ENCODE peak calls at places on chromosomes 1 and 21, in four cellular contexts. I is IMR-90; R is CD8-positive, alpha-beta memory T cell; E is CD8-positive, alpha-beta T cell. N is an unnamed sample. For H3K4me1 and H3K27me3, the result is how much of the 10 kb centered on the place peaks cover.

GRCh38 chr1:214208525-214208924 is 72.4 kb upstream of the SMYD2 start:
- DNase-seq in R (no peak), E (no peak), I (no peak), N (no peak)

GRCh38 chr1:6197746-6198427 is 1.5 kb downstream of the RPL22 start:
- DNase-seq in I (no peak), E (no peak), R (no peak), N (no peak)

GRCh38 chr1:42736152-42736551 is 3.9 kb downstream of the CLDN19 start:
- DNase-seq in R (no peak), I (no peak), E (no peak), N (no peak)

GRCh38 chr1:51506537-51506936 is 12.5 kb downstream of the EPS15 start:
- DNase-seq in E (no peak), I (peak), R (no peak), N (no peak)

GRCh38 chr1:63829349-63830327 is 55.8 kb downstream of the ROR1 start:
- DNase-seq in E (no peak), I (no peak), R (no peak), N (no peak)

GRCh38 chr1:204461331-204462228 is 33.0 kb downstream of the PIK3C2B start:
- DNase-seq in E (no peak), I (no peak), R (no peak), N (no peak)

GRCh38 chr1:209791920-209792319 is 7.6 kb upstream of the C1orf74 start:
- DNase-seq in R (no peak), E (no peak), I (no peak), N (no peak)

GRCh38 chr1:110596312-110596711 is 9.8 kb downstream of the KCNA2 start:
- DNase-seq in R (no peak), E (no peak), I (no peak), N (no peak)

GRCh38 chr1:228006793-228007053 is at the start of gene WNT3A:
- DNase-seq in E (no peak), I (no peak), R (no peak), N (no peak)

GRCh38 chr1:227897704-227898438 is 49.9 kb downstream of the WNT9A start:
- DNase-seq in R (no peak), E (peak), I (no peak), N (no peak)

GRCh38 chr1:1381294-1381693 is 6.3 kb upstream of the AURKAIP1 start:
- DNase-seq in R (no peak), E (no peak), I (no peak), N (no peak)

GRCh38 chr1:29651684-29652665 is 415.7 kb downstream of the PTPRU start:
- DNase-seq in I (no peak), R (no peak), E (peak), N (no peak)

GRCh38 chr1:183180213-183180612 is 5.9 kb upstream of the LAMC2 start:
- DNase-seq in R (no peak), E (no peak), I (peak), N (no peak)

GRCh38 chr1:109198043-109198695 is 15.5 kb upstream of the SARS1 start:
- DNase-seq in E (no peak), R (no peak), I (peak), N (no peak)

GRCh38 chr21:33232640-33233039 is 2.9 kb downstream of the IFNAR2 start:
- DNase-seq in I (no peak), E (no peak), R (no peak), N (no peak)

GRCh38 chr1:112061056-112061455 is 71.6 kb upstream of the KCND3 start:
- DNase-seq in R (no peak), I (no peak), E (no peak), N (no peak)

GRCh38 chr1:228691926-228692325 is 43.4 kb upstream of the RHOU start:
- DNase-seq in R (no peak), E (no peak), I (peak), N (no peak)

GRCh38 chr1:94126651-94127050 is 5.7 kb upstream of the ABCA4 start:
- DNase-seq in E (no peak), R (no peak), I (no peak), N (no peak)

GRCh38 chr1:32769524-32770220 is 47.5 kb downstream of the YARS1 start:
- DNase-seq in I (peak), E (no peak), R (no peak), N (no peak)

GRCh38 chr1:30707412-30708360 is 15.7 kb downstream of the MATN1 start:
- DNase-seq in R (peak), I (peak), E (peak), N (peak)

GRCh38 chr1:21919520-21919919 is 17.6 kb downstream of the HSPG2 start:
- DNase-seq in R (no peak), I (peak), E (no peak), N (no peak)

GRCh38 chr1:36463404-36463772 is 796 bp downstream of the MRPS15 start:
- DNase-seq in R (no peak), I (no peak), E (no peak), N (no peak)

GRCh38 chr1:88985692-88986091 is 6.7 kb downstream of the KYAT3 start:
- DNase-seq in R (no peak), E (no peak), I (no peak), N (no peak)

GRCh38 chr21:41559658-41560599 is 52.0 kb upstream of the TMPRSS2 start:
- DNase-seq in I (no peak), E (no peak), R (no peak), N (no peak)

GRCh38 chr1:2181271-2181670 is 13.3 kb downstream of the FAAP20 start:
- DNase-seq in I (no peak), R (no peak), E (no peak), N (no peak)

GRCh38 chr1:10867138-10867721 is 70.8 kb upstream of the CASZ1 start:
- DNase-seq in I (peak), R (peak), E (peak), N (peak)

GRCh38 chr1:118788372-118788955 is 199.7 kb downstream of the TBX15 start:
- DNase-seq in R (no peak), I (no peak), E (no peak), N (no peak)

GRCh38 chr1:85585845-85586244 is 5.3 kb downstream of the CCN1 start:
- DNase-seq in E (no peak), I (peak), R (no peak), N (no peak)

GRCh38 chr1:54459140-54459539 is 52.9 kb upstream of the SSBP3 start:
- DNase-seq in E (no peak), I (no peak), R (no peak), N (no peak)

GRCh38 chr1:230661976-230662375 is 19.7 kb downstream of the COG2 start:
- DNase-seq in I (no peak), R (no peak), E (no peak), N (no peak)

GRCh38 chr1:98232678-98233077 is 311.8 kb upstream of the DPYD start:
- DNase-seq in R (no peak), E (no peak), I (no peak), N (no peak)

GRCh38 chr1:216057080-216057479 is 366.2 kb downstream of the USH2A start:
- DNase-seq in E (no peak), I (peak), R (no peak), N (no peak)

GRCh38 chr1:10431065-10431730 is 965 bp downstream of the CENPS start:
- DNase-seq in I (no peak), E (no peak), R (no peak), N (no peak)

GRCh38 chr1:206506803-206507394 is 432 bp upstream of the RASSF5 start:
- DNase-seq in E (no peak), I (no peak), R (no peak), N (no peak)
- H3K4me1 ChIP-seq in E (under half), I (under half), R (under half), N (under half)

DNA sequence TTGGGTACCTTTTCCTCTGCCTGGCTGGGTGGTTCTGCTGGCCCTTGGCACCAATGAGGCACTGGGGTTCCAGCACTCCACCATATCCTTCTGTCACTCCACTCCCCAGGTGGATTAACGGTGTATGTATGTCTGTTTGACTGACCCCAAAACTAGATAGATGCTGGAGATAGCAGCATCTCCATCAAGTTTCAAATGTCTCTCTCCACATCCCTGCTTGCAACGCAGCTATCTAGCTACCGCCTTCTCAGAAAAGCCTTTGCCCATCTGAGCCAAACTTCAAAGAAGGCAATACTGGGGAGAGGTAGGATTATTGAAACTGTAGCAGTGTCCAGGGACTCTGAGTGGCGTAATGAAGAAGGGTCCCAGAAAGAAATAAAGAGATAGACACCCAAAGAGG is 64.0 kb downstream of the RHBG start:
- DNase-seq in E (no peak), I (no peak), R (no peak), N (no peak)
- H3K27me3 ChIP-seq in E (half or more), I (half or more), R (half or more), N (half or more)

GRCh38 chr1:84387480-84388163 is 10.7 kb upstream of the DNASE2B start:
- DNase-seq in E (no peak), R (no peak), I (no peak), N (no peak)

GRCh38 chr1:84382127-84382526 is 16.2 kb upstream of the DNASE2B start:
- DNase-seq in E (no peak), I (peak), R (no peak), N (no peak)

GRCh38 chr1:84385347-84385746 is 12.9 kb upstream of the DNASE2B start:
- DNase-seq in E (no peak), R (no peak), I (no peak), N (no peak)

GRCh38 chr1:84390231-84390630 is 8.1 kb upstream of the DNASE2B start:
- DNase-seq in I (no peak), R (no peak), E (no peak), N (no peak)

GRCh38 chr1:84386716-84387479 is 11.4 kb upstream of the DNASE2B start:
- DNase-seq in R (no peak), E (no peak), I (no peak), N (no peak)
- H3K27ac ChIP-seq in R (no peak), E (no peak), I (no peak), N (no peak)

GRCh38 chr1:207444514-207445208 is 9.5 kb upstream of the CR2 start:
- DNase-seq in I (no peak), E (no peak), R (no peak), N (no peak)
- H3K4me1 ChIP-seq in I (under half), E (under half), R (under half), N (under half)

GRCh38 chr1:65002156-65002507 is 35.8 kb upstream of the JAK1 start:
- DNase-seq in I (no peak), E (no peak), R (no peak), N (no peak)
- H3K27me3 ChIP-seq in I (under half), E (under half), R (under half), N (under half)

DNA sequence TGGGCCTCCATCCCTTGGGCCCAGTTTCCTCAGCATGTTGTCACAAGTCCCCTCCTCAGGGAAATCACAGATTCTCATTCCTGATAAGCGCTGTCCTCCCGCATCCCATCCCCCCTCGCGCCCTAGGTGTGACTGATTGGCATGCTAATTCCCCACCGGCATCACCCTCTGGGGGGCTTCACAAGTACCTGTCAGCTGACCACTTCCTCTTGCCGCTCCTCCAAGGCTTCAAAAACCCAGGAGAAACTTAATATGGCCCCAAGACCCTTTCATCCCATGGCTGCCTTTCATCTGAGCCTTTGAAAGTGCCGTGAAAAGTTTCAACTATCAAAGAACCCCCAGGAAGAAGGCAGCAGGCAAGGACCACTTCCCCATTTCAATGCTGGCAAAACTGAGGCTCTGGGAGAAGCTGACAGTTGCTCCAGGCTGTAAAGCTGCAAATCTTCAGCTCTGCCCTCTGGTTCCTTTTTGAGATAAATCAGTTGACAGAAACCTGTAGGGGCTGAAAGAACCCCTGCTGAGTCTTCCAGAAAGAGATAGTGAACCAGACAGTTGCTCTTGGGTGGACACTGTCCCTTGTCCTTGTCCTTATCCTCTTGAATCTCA is 12.8 kb upstream of the MIXL1 start:
- DNase-seq in I (no peak), E (no peak), R (no peak), N (no peak)
- H3K27ac ChIP-seq in I (no peak), E (no peak), R (no peak), N (no peak)

GRCh38 chr1:18778437-18778836 is 81.0 kb downstream of the TAS1R2 start:
- DNase-seq in I (no peak), E (no peak), R (no peak), N (no peak)
- H3K4me1 ChIP-seq in I (under half), E (under half), R (under half), N (under half)

GRCh38 chr21:45855248-45855801 is 126.2 kb upstream of the COL6A1 start:
- DNase-seq in R (no peak), E (no peak), I (no peak), N (no peak)

GRCh38 chr21:45856422-45856821 is 125.1 kb upstream of the COL6A1 start:
- DNase-seq in I (no peak), E (no peak), R (no peak), N (no peak)

GRCh38 chr21:45852886-45853400 is 128.6 kb upstream of the COL6A1 start:
- DNase-seq in I (no peak), R (no peak), E (no peak), N (no peak)

GRCh38 chr21:45853703-45854342 is 127.7 kb upstream of the COL6A1 start:
- DNase-seq in E (no peak), I (no peak), R (no peak), N (no peak)

GRCh38 chr21:45854702-45855247 is 126.8 kb upstream of the COL6A1 start:
- DNase-seq in I (peak), E (no peak), R (no peak), N (no peak)
- H3K27me3 ChIP-seq in I (under half), E (under half), R (under half), N (under half)

GRCh38 chr1:172697463-172698100 is 38.7 kb downstream of the FASLG start:
- DNase-seq in R (peak), I (no peak), E (no peak), N (peak)
- H3K27ac ChIP-seq in R (peak), I (no peak), E (peak), N (peak)